ENCODE peak calls at places on chromosomes 7 and 10, in five cellular contexts. One of them, this sample, is unnamed.

GRCh38 chr7:65379318-65379717 is 5.7 kb downstream of the ZNF92 start:
- DNase-seq in left lung: no peak
- DNase-seq in left ventricle myocardium inferior: no peak
- DNase-seq in right atrium auricular region: no peak
- DNase-seq in A673: no peak
- DNase-seq in this sample: no peak

GRCh38 chr7:42493436-42494198 is 256.6 kb upstream of the GLI3 start:
- DNase-seq in left lung: peak
- DNase-seq in left ventricle myocardium inferior: peak
- DNase-seq in right atrium auricular region: peak
- DNase-seq in A673: peak
- DNase-seq in this sample: peak

GRCh38 chr7:7424151-7424873 is 111.4 kb downstream of the COL28A1 start:
- DNase-seq in left lung: peak
- DNase-seq in left ventricle myocardium inferior: peak
- DNase-seq in right atrium auricular region: peak
- DNase-seq in A673: peak
- DNase-seq in this sample: peak

GRCh38 chr10:43204394-43204942 is 62.4 kb downstream of the RASGEF1A start:
- DNase-seq in left lung: no peak
- DNase-seq in left ventricle myocardium inferior: no peak
- DNase-seq in right atrium auricular region: no peak
- DNase-seq in A673: no peak
- DNase-seq in this sample: no peak

GRCh38 chr7:80643336-80643925 is 5.0 kb downstream of the CD36 start:
- DNase-seq in left lung: no peak
- DNase-seq in left ventricle myocardium inferior: no peak
- DNase-seq in right atrium auricular region: no peak
- DNase-seq in A673: peak
- DNase-seq in this sample: no peak

GRCh38 chr7:16652888-16653287 is 6.9 kb downstream of the BZW2 start:
- DNase-seq in left lung: peak
- DNase-seq in left ventricle myocardium inferior: no peak
- DNase-seq in right atrium auricular region: no peak
- DNase-seq in A673: no peak
- DNase-seq in this sample: no peak

GRCh38 chr10:98041352-98042043 is 11.1 kb upstream of the CRTAC1 start:
- DNase-seq in left lung: peak
- DNase-seq in left ventricle myocardium inferior: peak
- DNase-seq in right atrium auricular region: peak
- DNase-seq in A673: peak
- DNase-seq in this sample: peak

GRCh38 chr7:3710531-3710930 is 409.5 kb downstream of the SDK1 start:
- DNase-seq in left lung: no peak
- DNase-seq in left ventricle myocardium inferior: no peak
- DNase-seq in right atrium auricular region: no peak
- DNase-seq in A673: no peak
- DNase-seq in this sample: no peak

GRCh38 chr10:22710139-22710745 is 4.1 kb downstream of the PIP4K2A start:
- DNase-seq in left lung: no peak
- DNase-seq in left ventricle myocardium inferior: no peak
- DNase-seq in right atrium auricular region: no peak
- DNase-seq in A673: no peak
- DNase-seq in this sample: no peak

GRCh38 chr7:66583696-66584095 is 45.0 kb upstream of the KCTD7 start:
- DNase-seq in left lung: no peak
- DNase-seq in left ventricle myocardium inferior: no peak
- DNase-seq in right atrium auricular region: no peak
- DNase-seq in A673: no peak
- DNase-seq in this sample: no peak

GRCh38 chr7:52705768-52706167 is 329.7 kb upstream of the POM121L12 start:
- DNase-seq in left lung: no peak
- DNase-seq in left ventricle myocardium inferior: no peak
- DNase-seq in right atrium auricular region: no peak
- DNase-seq in A673: no peak
- DNase-seq in this sample: no peak

GRCh38 chr10:100872034-100872791 is 40.5 kb upstream of the SLF2 start:
- DNase-seq in left lung: no peak
- DNase-seq in left ventricle myocardium inferior: no peak
- DNase-seq in right atrium auricular region: no peak
- DNase-seq in A673: peak
- DNase-seq in this sample: no peak

GRCh38 chr10:69734416-69734796 is 67.3 kb upstream of the COL13A1 start:
- DNase-seq in left lung: no peak
- DNase-seq in left ventricle myocardium inferior: no peak
- DNase-seq in right atrium auricular region: no peak
- DNase-seq in A673: no peak
- DNase-seq in this sample: no peak

GRCh38 chr7:42010751-42011150 is 226.3 kb downstream of the GLI3 start:
- DNase-seq in left lung: no peak
- DNase-seq in left ventricle myocardium inferior: no peak
- DNase-seq in right atrium auricular region: no peak
- DNase-seq in A673: no peak
- DNase-seq in this sample: no peak

GRCh38 chr7:26419198-26419597 is 127.5 kb downstream of the SNX10 start:
- DNase-seq in left lung: no peak
- DNase-seq in left ventricle myocardium inferior: no peak
- DNase-seq in right atrium auricular region: no peak
- DNase-seq in A673: no peak
- DNase-seq in this sample: no peak

GRCh38 chr10:56763090-56763489 is 402.0 kb upstream of the ZWINT start:
- DNase-seq in left lung: no peak
- DNase-seq in left ventricle myocardium inferior: no peak
- DNase-seq in right atrium auricular region: no peak
- DNase-seq in A673: no peak
- DNase-seq in this sample: no peak

GRCh38 chr7:76383089-76383944 is 24.5 kb upstream of the YWHAG start:
- DNase-seq in left lung: no peak
- DNase-seq in left ventricle myocardium inferior: no peak
- DNase-seq in right atrium auricular region: no peak
- DNase-seq in A673: peak
- DNase-seq in this sample: no peak

GRCh38 chr7:39271386-39271785 is 293.7 kb downstream of the POU6F2 start:
- DNase-seq in left lung: peak
- DNase-seq in left ventricle myocardium inferior: peak
- DNase-seq in right atrium auricular region: no peak
- DNase-seq in A673: peak
- DNase-seq in this sample: peak

GRCh38 chr10:15518256-15518655 is 147.2 kb upstream of the FAM171A1 start:
- DNase-seq in left lung: no peak
- DNase-seq in left ventricle myocardium inferior: no peak
- DNase-seq in right atrium auricular region: no peak
- DNase-seq in A673: peak
- DNase-seq in this sample: no peak

GRCh38 chr10:3720228-3721019 is 64.6 kb downstream of the KLF6 start:
- DNase-seq in left lung: peak
- DNase-seq in left ventricle myocardium inferior: peak
- DNase-seq in right atrium auricular region: peak
- DNase-seq in A673: peak
- DNase-seq in this sample: no peak

GRCh38 chr7:100017300-100017699 is 1.9 kb downstream of the ZKSCAN1 start:
- DNase-seq in left lung: no peak
- DNase-seq in left ventricle myocardium inferior: no peak
- DNase-seq in right atrium auricular region: no peak
- DNase-seq in A673: no peak
- DNase-seq in this sample: no peak

GRCh38 chr7:30196408-30196807 is 61.6 kb downstream of the MTURN start:
- DNase-seq in left lung: no peak
- DNase-seq in left ventricle myocardium inferior: no peak
- DNase-seq in right atrium auricular region: no peak
- DNase-seq in A673: no peak
- DNase-seq in this sample: no peak

GRCh38 chr7:96973986-96974385 is 31.4 kb upstream of the DLX6 start:
- DNase-seq in left lung: no peak
- DNase-seq in left ventricle myocardium inferior: no peak
- DNase-seq in right atrium auricular region: no peak
- DNase-seq in A673: no peak
- DNase-seq in this sample: no peak
- H3K4me3 ChIP-seq in left lung: no peak
- H3K4me3 ChIP-seq in left ventricle myocardium inferior: no peak
- H3K4me3 ChIP-seq in right atrium auricular region: no peak
- H3K4me3 ChIP-seq in A673: no peak
- H3K4me3 ChIP-seq in this sample: no peak

GRCh38 chr7:55087521-55087961 is 68.7 kb downstream of the EGFR start:
- DNase-seq in left lung: no peak
- DNase-seq in left ventricle myocardium inferior: no peak
- DNase-seq in right atrium auricular region: no peak
- DNase-seq in A673: no peak
- DNase-seq in this sample: no peak

GRCh38 chr7:55085511-55086412 is 66.9 kb downstream of the EGFR start:
- DNase-seq in left lung: no peak
- DNase-seq in left ventricle myocardium inferior: no peak
- DNase-seq in right atrium auricular region: no peak
- DNase-seq in A673: no peak
- DNase-seq in this sample: no peak

GRCh38 chr7:55083206-55083605 is 64.4 kb downstream of the EGFR start:
- DNase-seq in left lung: no peak
- DNase-seq in left ventricle myocardium inferior: no peak
- DNase-seq in right atrium auricular region: no peak
- DNase-seq in A673: no peak
- DNase-seq in this sample: no peak

GRCh38 chr7:55084307-55084706 is 65.5 kb downstream of the EGFR start:
- DNase-seq in left lung: no peak
- DNase-seq in left ventricle myocardium inferior: no peak
- DNase-seq in right atrium auricular region: no peak
- DNase-seq in A673: no peak
- DNase-seq in this sample: no peak

DNA sequence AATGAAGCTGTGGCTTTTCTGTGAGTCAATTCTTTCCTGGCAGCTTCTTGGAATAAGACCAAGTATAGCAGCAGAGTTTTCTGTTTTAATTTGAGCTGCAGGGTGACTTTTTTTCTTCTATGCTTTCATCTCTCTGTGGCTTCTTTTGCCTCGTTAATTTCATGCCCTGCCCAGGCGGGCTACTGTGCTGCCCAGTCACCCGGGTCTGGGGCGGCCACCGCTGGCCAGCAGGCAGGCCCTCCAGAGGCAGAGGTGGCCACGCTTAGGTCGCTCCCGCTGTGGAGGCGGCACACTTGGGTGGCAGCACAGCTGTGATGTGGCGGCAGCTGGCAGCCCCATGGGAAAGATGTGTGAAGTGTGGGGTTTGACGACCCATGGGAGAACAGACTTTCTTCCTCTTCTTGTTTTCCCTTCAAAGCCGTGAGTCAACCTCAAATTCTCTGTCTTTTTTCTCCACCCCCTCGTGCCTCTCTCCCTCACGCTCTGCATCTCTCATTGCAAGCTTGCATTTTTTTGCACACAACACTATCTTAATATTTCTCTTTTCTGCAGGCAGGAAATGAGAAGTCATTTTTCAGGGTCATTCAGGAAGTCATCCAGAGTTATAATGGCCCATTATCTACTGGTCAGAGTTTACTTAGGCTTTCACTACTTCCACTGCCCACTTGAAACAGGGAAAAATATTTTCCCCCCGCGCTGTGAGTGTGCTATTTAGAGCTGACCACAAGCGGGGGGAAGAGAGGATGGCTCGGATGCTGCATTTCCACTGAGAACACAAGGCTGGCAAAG is 67.8 kb downstream of the EGFR start:
- DNase-seq in left lung: no peak
- DNase-seq in left ventricle myocardium inferior: no peak
- DNase-seq in right atrium auricular region: no peak
- DNase-seq in A673: peak
- DNase-seq in this sample: peak
- H3K27ac ChIP-seq in left lung: peak
- H3K27ac ChIP-seq in left ventricle myocardium inferior: peak
- H3K27ac ChIP-seq in right atrium auricular region: peak
- H3K27ac ChIP-seq in A673: peak
- H3K27ac ChIP-seq in this sample: peak

GRCh38 chr7:33048257-33048656 is 14.3 kb downstream of the NT5C3A start:
- DNase-seq in left lung: no peak
- DNase-seq in left ventricle myocardium inferior: no peak
- DNase-seq in right atrium auricular region: no peak
- DNase-seq in A673: no peak
- DNase-seq in this sample: no peak

GRCh38 chr7:33044986-33045385 is 17.6 kb downstream of the NT5C3A start:
- DNase-seq in left lung: no peak
- DNase-seq in left ventricle myocardium inferior: no peak
- DNase-seq in right atrium auricular region: no peak
- DNase-seq in A673: peak
- DNase-seq in this sample: no peak

GRCh38 chr7:33050425-33051318 is 11.9 kb downstream of the NT5C3A start:
- DNase-seq in left lung: no peak
- DNase-seq in left ventricle myocardium inferior: no peak
- DNase-seq in right atrium auricular region: no peak
- DNase-seq in A673: peak
- DNase-seq in this sample: no peak

GRCh38 chr7:33043875-33044718 is 18.5 kb downstream of the NT5C3A start:
- DNase-seq in left lung: no peak
- DNase-seq in left ventricle myocardium inferior: no peak
- DNase-seq in right atrium auricular region: no peak
- DNase-seq in A673: no peak
- DNase-seq in this sample: no peak

GRCh38 chr7:33048704-33049103 is 13.9 kb downstream of the NT5C3A start:
- DNase-seq in left lung: no peak
- DNase-seq in left ventricle myocardium inferior: no peak
- DNase-seq in right atrium auricular region: no peak
- DNase-seq in A673: no peak
- DNase-seq in this sample: no peak
- H3K4me3 ChIP-seq in left lung: no peak
- H3K4me3 ChIP-seq in left ventricle myocardium inferior: no peak
- H3K4me3 ChIP-seq in right atrium auricular region: no peak
- H3K4me3 ChIP-seq in A673: no peak
- H3K4me3 ChIP-seq in this sample: no peak

GRCh38 chr7:117683736-117684135 is 189.5 kb downstream of the CTTNBP2 start:
- DNase-seq in left lung: no peak
- DNase-seq in left ventricle myocardium inferior: no peak
- DNase-seq in right atrium auricular region: no peak
- DNase-seq in A673: no peak
- DNase-seq in this sample: no peak

GRCh38 chr7:117686311-117686935 is 186.8 kb downstream of the CTTNBP2 start:
- DNase-seq in left lung: no peak
- DNase-seq in left ventricle myocardium inferior: no peak
- DNase-seq in right atrium auricular region: no peak
- DNase-seq in A673: no peak
- DNase-seq in this sample: no peak

GRCh38 chr7:117688126-117688525 is 185.1 kb downstream of the CTTNBP2 start:
- DNase-seq in left lung: no peak
- DNase-seq in left ventricle myocardium inferior: no peak
- DNase-seq in right atrium auricular region: no peak
- DNase-seq in A673: no peak
- DNase-seq in this sample: no peak

GRCh38 chr7:117690147-117690546 is 183.1 kb downstream of the CTTNBP2 start:
- DNase-seq in left lung: no peak
- DNase-seq in left ventricle myocardium inferior: no peak
- DNase-seq in right atrium auricular region: no peak
- DNase-seq in A673: no peak
- DNase-seq in this sample: no peak

DNA sequence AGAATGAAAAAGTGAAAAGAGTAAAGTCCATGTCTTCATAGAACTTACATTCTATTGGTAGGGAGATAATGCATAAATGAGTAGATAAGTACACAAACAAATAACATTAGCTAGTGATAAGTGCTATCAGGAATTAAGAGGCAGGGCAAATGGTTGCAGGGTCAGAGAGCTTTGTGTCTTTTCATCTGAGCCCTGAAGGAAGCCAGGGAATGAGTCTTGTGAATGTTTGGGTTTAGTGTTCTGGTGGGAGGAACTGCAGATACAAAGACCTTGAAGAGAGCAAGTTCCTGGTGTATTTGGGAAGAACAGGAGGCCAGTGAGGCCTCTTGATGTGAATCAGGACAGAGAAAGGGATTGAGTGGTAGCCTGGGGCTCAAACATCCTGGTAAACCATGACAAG is 183.8 kb downstream of the CTTNBP2 start:
- DNase-seq in left lung: no peak
- DNase-seq in left ventricle myocardium inferior: no peak
- DNase-seq in right atrium auricular region: no peak
- DNase-seq in A673: no peak
- DNase-seq in this sample: no peak
- H3K27ac ChIP-seq in left lung: no peak
- H3K27ac ChIP-seq in left ventricle myocardium inferior: no peak
- H3K27ac ChIP-seq in right atrium auricular region: no peak
- H3K27ac ChIP-seq in A673: no peak
- H3K27ac ChIP-seq in this sample: no peak

This sample was measured in dorsolateral prefrontal cortex.